ENCODE peak calls at places on chromosomes 13 and 19, in four cellular contexts. One of them, this sample, is unnamed.

GRCh38 chr19:30830875-30831274 is 458.7 kb downstream of the ZNF536 start:
- DNase-seq in right lobe of liver: no peak
- DNase-seq in HFF-Myc: no peak
- DNase-seq in colonic mucosa: no peak
- DNase-seq in this sample: no peak

GRCh38 chr13:73987618-73988017 is 146.6 kb downstream of the KLF12 start:
- DNase-seq in right lobe of liver: no peak
- DNase-seq in HFF-Myc: no peak
- DNase-seq in colonic mucosa: no peak
- DNase-seq in this sample: no peak

GRCh38 chr19:45184115-45184514 is 5.5 kb downstream of the BLOC1S3 start:
- DNase-seq in right lobe of liver: no peak
- DNase-seq in HFF-Myc: no peak
- DNase-seq in colonic mucosa: no peak
- DNase-seq in this sample: no peak

GRCh38 chr13:37526710-37527446 is 71.7 kb downstream of the POSTN start:
- DNase-seq in right lobe of liver: no peak
- DNase-seq in HFF-Myc: no peak
- DNase-seq in colonic mucosa: no peak
- DNase-seq in this sample: no peak

GRCh38 chr19:31349160-31349881 is at the start of gene TSHZ3:
- DNase-seq in right lobe of liver: peak
- DNase-seq in HFF-Myc: no peak
- DNase-seq in colonic mucosa: peak
- DNase-seq in this sample: peak

GRCh38 chr13:49084961-49085360 is 109.2 kb downstream of the FNDC3A start:
- DNase-seq in right lobe of liver: no peak
- DNase-seq in HFF-Myc: no peak
- DNase-seq in colonic mucosa: no peak
- DNase-seq in this sample: no peak

GRCh38 chr13:59303433-59303832 is 860.3 kb downstream of the DIAPH3 start:
- DNase-seq in right lobe of liver: no peak
- DNase-seq in HFF-Myc: no peak
- DNase-seq in colonic mucosa: no peak
- DNase-seq in this sample: no peak

GRCh38 chr19:40521276-40521675 is 54.5 kb downstream of the SPTBN4 start:
- DNase-seq in right lobe of liver: no peak
- DNase-seq in HFF-Myc: no peak
- DNase-seq in colonic mucosa: no peak
- DNase-seq in this sample: no peak

GRCh38 chr13:110109910-110110309 is 197.0 kb downstream of the COL4A1 start:
- DNase-seq in right lobe of liver: no peak
- DNase-seq in HFF-Myc: no peak
- DNase-seq in colonic mucosa: peak
- DNase-seq in this sample: no peak

GRCh38 chr13:29591310-29591709 is 4.2 kb downstream of the SLC7A1 start:
- DNase-seq in right lobe of liver: no peak
- DNase-seq in HFF-Myc: no peak
- DNase-seq in colonic mucosa: no peak
- DNase-seq in this sample: no peak

GRCh38 chr19:10602330-10603083 is 15.4 kb upstream of the AP1M2 start:
- DNase-seq in right lobe of liver: peak
- DNase-seq in HFF-Myc: no peak
- DNase-seq in colonic mucosa: peak
- DNase-seq in this sample: peak

GRCh38 chr13:33174491-33174890 is 111.1 kb downstream of the STARD13 start:
- DNase-seq in right lobe of liver: no peak
- DNase-seq in HFF-Myc: no peak
- DNase-seq in colonic mucosa: no peak
- DNase-seq in this sample: no peak

GRCh38 chr19:14433454-14434156 is 499 bp downstream of the PKN1 start:
- DNase-seq in right lobe of liver: no peak
- DNase-seq in HFF-Myc: no peak
- DNase-seq in colonic mucosa: peak
- DNase-seq in this sample: peak

GRCh38 chr13:110536006-110536693 is 25.4 kb downstream of the RAB20 start:
- DNase-seq in right lobe of liver: peak
- DNase-seq in HFF-Myc: no peak
- DNase-seq in colonic mucosa: no peak
- DNase-seq in this sample: no peak

GRCh38 chr13:113548171-113548641 is 36.3 kb upstream of the TFDP1 start:
- DNase-seq in right lobe of liver: no peak
- DNase-seq in HFF-Myc: no peak
- DNase-seq in colonic mucosa: peak
- DNase-seq in this sample: no peak

GRCh38 chr19:1106841-1107654 is 3.3 kb downstream of the GPX4 start:
- DNase-seq in right lobe of liver: no peak
- DNase-seq in HFF-Myc: no peak
- DNase-seq in colonic mucosa: peak
- DNase-seq in this sample: no peak

GRCh38 chr13:51643882-51644281 is 59.6 kb downstream of the WDFY2 start:
- DNase-seq in right lobe of liver: no peak
- DNase-seq in HFF-Myc: peak
- DNase-seq in colonic mucosa: no peak
- DNase-seq in this sample: no peak

GRCh38 chr19:2186071-2186846 is 22.5 kb downstream of the DOT1L start:
- DNase-seq in right lobe of liver: no peak
- DNase-seq in HFF-Myc: peak
- DNase-seq in colonic mucosa: peak
- DNase-seq in this sample: no peak

GRCh38 chr13:49436890-49437289 is 7.0 kb downstream of the CAB39L start:
- DNase-seq in right lobe of liver: no peak
- DNase-seq in HFF-Myc: no peak
- DNase-seq in colonic mucosa: no peak
- DNase-seq in this sample: no peak

GRCh38 chr19:11887618-11888531 is at the start of gene ZNF69:
- DNase-seq in right lobe of liver: peak
- DNase-seq in HFF-Myc: no peak
- DNase-seq in colonic mucosa: peak
- DNase-seq in this sample: peak

GRCh38 chr13:28794370-28794769 is 25.8 kb upstream of the MTUS2 start:
- DNase-seq in right lobe of liver: no peak
- DNase-seq in HFF-Myc: no peak
- DNase-seq in colonic mucosa: no peak
- DNase-seq in this sample: no peak

GRCh38 chr19:3576696-3577443 is 4.1 kb downstream of the HMG20B start:
- DNase-seq in right lobe of liver: peak
- DNase-seq in HFF-Myc: no peak
- DNase-seq in colonic mucosa: peak
- DNase-seq in this sample: no peak
- H3K4me3 ChIP-seq in right lobe of liver: no peak
- H3K4me3 ChIP-seq in HFF-Myc: peak
- H3K4me3 ChIP-seq in colonic mucosa: peak
- H3K4me3 ChIP-seq in this sample: no peak

GRCh38 chr19:18109731-18110671 is 12.4 kb downstream of the MAST3 start:
- DNase-seq in right lobe of liver: peak
- DNase-seq in HFF-Myc: no peak
- DNase-seq in colonic mucosa: peak
- DNase-seq in this sample: peak

GRCh38 chr19:18109363-18109730 is 11.8 kb downstream of the MAST3 start:
- DNase-seq in right lobe of liver: peak
- DNase-seq in HFF-Myc: no peak
- DNase-seq in colonic mucosa: peak
- DNase-seq in this sample: no peak

GRCh38 chr19:18110833-18111232 is 13.3 kb downstream of the MAST3 start:
- DNase-seq in right lobe of liver: no peak
- DNase-seq in HFF-Myc: no peak
- DNase-seq in colonic mucosa: peak
- DNase-seq in this sample: no peak

GRCh38 chr19:18107235-18108083 is 9.9 kb downstream of the MAST3 start:
- DNase-seq in right lobe of liver: no peak
- DNase-seq in HFF-Myc: no peak
- DNase-seq in colonic mucosa: no peak
- DNase-seq in this sample: no peak

DNA sequence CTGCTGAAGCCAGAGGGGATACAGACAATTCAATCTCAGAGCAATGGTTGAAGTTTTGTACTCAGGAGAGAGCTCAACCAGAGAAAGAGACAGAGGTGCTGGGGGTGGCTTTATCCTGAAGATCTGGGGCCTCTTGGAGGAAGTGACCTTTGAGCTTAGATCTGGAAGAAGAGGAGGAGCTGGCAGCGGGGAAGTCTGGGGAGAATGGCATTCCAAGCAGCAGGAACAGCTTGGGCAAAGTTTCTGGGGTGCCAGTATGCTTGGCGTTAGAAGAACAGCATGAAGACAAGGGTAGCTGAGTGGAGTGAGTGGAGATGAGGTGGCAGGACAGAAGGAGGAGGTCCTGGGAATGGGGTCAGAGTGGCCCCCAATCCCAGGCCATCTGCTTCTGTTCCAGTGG is 11.3 kb downstream of the MAST3 start:
- DNase-seq in right lobe of liver: no peak
- DNase-seq in HFF-Myc: no peak
- DNase-seq in colonic mucosa: peak
- DNase-seq in this sample: no peak
- H3K4me3 ChIP-seq in right lobe of liver: no peak
- H3K4me3 ChIP-seq in HFF-Myc: no peak
- H3K4me3 ChIP-seq in colonic mucosa: no peak
- H3K4me3 ChIP-seq in this sample: no peak

GRCh38 chr19:34176581-34176980 is 4.3 kb downstream of the LSM14A start:
- DNase-seq in right lobe of liver: no peak
- DNase-seq in HFF-Myc: no peak
- DNase-seq in colonic mucosa: no peak
- DNase-seq in this sample: no peak
- H3K4me3 ChIP-seq in right lobe of liver: no peak
- H3K4me3 ChIP-seq in HFF-Myc: no peak
- H3K4me3 ChIP-seq in colonic mucosa: no peak
- H3K4me3 ChIP-seq in this sample: peak

GRCh38 chr13:40801255-40802217 is 12.1 kb downstream of the SLC25A15 start:
- DNase-seq in right lobe of liver: peak
- DNase-seq in HFF-Myc: no peak
- DNase-seq in colonic mucosa: no peak
- DNase-seq in this sample: no peak

GRCh38 chr13:40799508-40799907 is 10.1 kb downstream of the SLC25A15 start:
- DNase-seq in right lobe of liver: no peak
- DNase-seq in HFF-Myc: no peak
- DNase-seq in colonic mucosa: no peak
- DNase-seq in this sample: no peak

GRCh38 chr13:40803316-40803715 is 13.9 kb downstream of the SLC25A15 start:
- DNase-seq in right lobe of liver: no peak
- DNase-seq in HFF-Myc: no peak
- DNase-seq in colonic mucosa: no peak
- DNase-seq in this sample: no peak

GRCh38 chr13:40798380-40798779 is 9.0 kb downstream of the SLC25A15 start:
- DNase-seq in right lobe of liver: no peak
- DNase-seq in HFF-Myc: no peak
- DNase-seq in colonic mucosa: no peak
- DNase-seq in this sample: no peak

DNA sequence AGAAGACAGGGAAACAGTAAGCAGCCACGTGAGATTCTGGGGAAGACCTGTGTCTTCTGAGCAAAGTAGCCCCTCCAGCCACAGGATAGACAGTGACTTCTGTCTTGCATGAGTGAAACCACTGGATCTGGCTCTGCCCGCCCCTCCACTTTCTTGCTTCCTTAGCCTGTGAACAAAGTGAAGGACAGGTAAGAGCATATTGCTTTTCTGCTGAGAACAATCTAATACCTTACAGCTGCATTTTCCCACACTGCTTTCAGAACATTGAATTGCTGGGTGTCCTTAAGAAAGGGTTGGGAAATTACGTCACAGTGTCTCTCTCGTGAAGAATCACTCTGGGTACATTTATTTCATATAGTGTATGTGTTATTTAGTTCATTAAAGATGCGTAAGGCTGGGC is 11.1 kb downstream of the SLC25A15 start:
- DNase-seq in right lobe of liver: no peak
- DNase-seq in HFF-Myc: no peak
- DNase-seq in colonic mucosa: no peak
- DNase-seq in this sample: no peak
- H3K4me3 ChIP-seq in right lobe of liver: no peak
- H3K4me3 ChIP-seq in HFF-Myc: no peak
- H3K4me3 ChIP-seq in colonic mucosa: no peak
- H3K4me3 ChIP-seq in this sample: no peak

This sample was measured in CD8-positive, alpha-beta memory T cell.